ENCODE peak calls at places on chromosomes 11 and 22, in eight cellular contexts. L, W, K, O, U, H, Z and N are unnamed samples.

GRCh38 chr11:34620820-34621792 is at the start of gene EHF:
- DNase-seq in O (no peak), L (no peak), K (no peak), Z (no peak), W (no peak), H (no peak), U (no peak), N (no peak)

GRCh38 chr11:3684787-3685186 is 13.6 kb upstream of the CHRNA10 start:
- DNase-seq in W (no peak), O (peak; percentile 15), U (no peak), Z (no peak), K (no peak), L (no peak), H (no peak), N (no peak)

GRCh38 chr11:75267171-75267970 is 26.8 kb downstream of the TPBGL start:
- DNase-seq in H (no peak), L (no peak), Z (no peak), U (no peak), K (no peak), O (peak; percentile 51), W (no peak), N (no peak)

GRCh38 chr11:69518081-69518950 is 36.9 kb downstream of the LINC01488 start:
- DNase-seq in O (no peak), U (no peak), K (no peak), Z (no peak), H (no peak), L (no peak), W (no peak), N (peak; percentile 94)

GRCh38 chr11:111846640-111847039 is 24.7 kb downstream of the ALG9 start:
- DNase-seq in Z (no peak), U (no peak), W (no peak), L (no peak), H (no peak), K (no peak), O (no peak), N (peak; percentile 92)

GRCh38 chr22:49792107-49792506 is 35.6 kb downstream of the BRD1 start:
- DNase-seq in Z (no peak), U (no peak), O (no peak), K (no peak), H (no peak), W (no peak), L (no peak), N (no peak)

GRCh38 chr11:105149477-105149876 is 9.9 kb upstream of the CARD18 start:
- DNase-seq in H (no peak), W (no peak), L (no peak), K (no peak), Z (no peak), U (no peak), O (no peak), N (no peak)

GRCh38 chr11:16542353-16542752 is 186.0 kb upstream of the SOX6 start:
- DNase-seq in Z (no peak), L (no peak), U (no peak), O (no peak), H (no peak), K (no peak), W (no peak), N (no peak)

GRCh38 chr22:18000441-18001039 is 23.8 kb downstream of the MICAL3 start:
- DNase-seq in W (peak; percentile 32), L (peak; percentile 24), U (no peak), H (peak; percentile 74), Z (no peak), O (peak; percentile 27), K (no peak), N (no peak)

GRCh38 chr22:43889366-43890253 is 2.2 kb downstream of the PNPLA5 start:
- DNase-seq in Z (no peak), O (peak; percentile 13), H (peak; percentile 23), U (no peak), W (no peak), L (peak; percentile 44), K (no peak), N (peak; percentile 46)

GRCh38 chr11:121372028-121372427 is 79.5 kb downstream of the SC5D start:
- DNase-seq in O (no peak), Z (no peak), U (no peak), W (no peak), K (no peak), H (no peak), L (no peak), N (no peak)

GRCh38 chr11:40188848-40189247 is 1270.6 kb downstream of the LRRC4C start:
- DNase-seq in W (no peak), U (no peak), L (no peak), K (no peak), H (no peak), Z (peak; percentile 12), O (no peak), N (no peak)

GRCh38 chr11:124310746-124311145 is 3.0 kb downstream of the OR8D1 start:
- DNase-seq in H (no peak), Z (no peak), K (no peak), W (no peak), O (no peak), U (no peak), L (no peak), N (peak; percentile 4)

GRCh38 chr11:113519989-113520613 is 44.9 kb upstream of the DRD2 start:
- DNase-seq in H (no peak), Z (no peak), W (no peak), L (no peak), K (no peak), O (no peak), U (no peak), N (no peak)

GRCh38 chr11:125329786-125330185 is 165.2 kb downstream of the PKNOX2 start:
- DNase-seq in U (no peak), Z (no peak), K (no peak), L (no peak), H (no peak), O (no peak), W (no peak), N (no peak)

GRCh38 chr11:122788781-122789535 is 49.3 kb upstream of the CRTAM start:
- DNase-seq in H (no peak), U (no peak), O (no peak), K (no peak), Z (no peak), W (no peak), L (no peak), N (no peak)
- TF ChIP-seq CTCF in H (peak; percentile 48), U (peak; percentile 19), O (no peak), K (peak; percentile 60), Z (no peak), W (no peak), L (peak; percentile 30), N (peak; percentile 5)

DNA sequence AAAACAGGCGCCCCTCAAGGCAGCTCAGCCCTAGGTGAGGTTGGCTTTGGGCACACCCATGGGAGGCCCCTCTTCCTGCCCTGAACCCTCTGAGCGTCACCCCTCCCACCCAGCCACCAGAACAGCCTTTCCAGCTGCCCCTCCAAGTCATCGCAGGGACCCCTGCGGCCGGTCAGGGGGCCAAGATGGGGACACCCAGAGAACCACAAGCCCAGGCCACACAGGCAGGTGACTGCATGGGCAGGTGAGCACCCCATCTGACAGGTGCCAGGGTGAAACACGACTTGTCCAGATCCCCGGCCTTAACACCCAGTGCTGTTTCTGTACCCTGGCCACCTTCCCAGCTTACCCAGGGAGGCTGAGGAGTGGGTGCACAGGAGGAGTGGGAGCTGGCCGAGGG is 24.6 kb upstream of the GRAMD4 start:
- DNase-seq in H (no peak), K (no peak), L (no peak), W (no peak), O (no peak), U (no peak), Z (no peak), N (no peak)
- TF ChIP-seq USF2 in H (no peak), K (no peak), L (no peak), W (no peak), O (no peak), U (no peak), Z (no peak), N (no peak)

DNA sequence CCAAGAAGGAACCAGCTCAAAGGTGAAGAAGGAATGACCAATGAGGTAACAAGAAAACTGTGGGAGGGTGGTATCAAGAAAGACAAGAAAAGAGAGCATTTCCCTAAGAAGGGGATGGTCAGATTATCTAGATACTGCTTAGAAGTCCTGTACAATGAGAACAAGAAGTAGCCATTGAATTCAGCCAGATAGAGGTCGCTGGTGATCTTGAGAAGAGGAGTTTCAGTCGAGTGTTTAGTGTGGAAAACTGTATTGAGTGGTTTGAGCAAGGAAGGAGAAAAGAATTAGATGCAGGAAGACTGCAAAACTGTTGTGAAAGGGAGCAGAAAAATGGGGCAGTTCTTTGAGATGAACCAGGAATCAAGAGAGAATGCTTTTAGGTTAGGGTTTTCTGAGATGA is 74.6 kb upstream of the FAT3 start:
- DNase-seq in K (no peak), L (peak; percentile 13), Z (no peak), W (no peak), U (no peak), O (no peak), H (no peak), N (peak; percentile 1)
- TF ChIP-seq CTCF in K (no peak), L (no peak), Z (no peak), W (no peak), U (no peak), O (no peak), H (no peak), N (no peak)

GRCh38 chr11:130163346-130164220 is 4.0 kb downstream of the ST14 start:
- DNase-seq in K (no peak), Z (peak; percentile 55), U (no peak), L (peak; percentile 19), O (peak; percentile 61), W (no peak), H (no peak), N (no peak)

GRCh38 chr11:130164221-130164570 is 4.6 kb downstream of the ST14 start:
- DNase-seq in K (no peak), L (no peak), O (no peak), H (no peak), U (no peak), W (no peak), Z (no peak), N (no peak)

GRCh38 chr11:130168105-130168504 is 8.5 kb downstream of the ST14 start:
- DNase-seq in W (no peak), H (no peak), U (no peak), Z (no peak), O (no peak), K (no peak), L (no peak), N (peak; percentile 88)

GRCh38 chr11:130166457-130166784 is 6.8 kb downstream of the ST14 start:
- DNase-seq in K (no peak), O (peak; percentile 44), Z (peak; percentile 33), H (peak; percentile 46), L (peak; percentile 81), W (no peak), U (no peak), N (peak; percentile 99)

DNA sequence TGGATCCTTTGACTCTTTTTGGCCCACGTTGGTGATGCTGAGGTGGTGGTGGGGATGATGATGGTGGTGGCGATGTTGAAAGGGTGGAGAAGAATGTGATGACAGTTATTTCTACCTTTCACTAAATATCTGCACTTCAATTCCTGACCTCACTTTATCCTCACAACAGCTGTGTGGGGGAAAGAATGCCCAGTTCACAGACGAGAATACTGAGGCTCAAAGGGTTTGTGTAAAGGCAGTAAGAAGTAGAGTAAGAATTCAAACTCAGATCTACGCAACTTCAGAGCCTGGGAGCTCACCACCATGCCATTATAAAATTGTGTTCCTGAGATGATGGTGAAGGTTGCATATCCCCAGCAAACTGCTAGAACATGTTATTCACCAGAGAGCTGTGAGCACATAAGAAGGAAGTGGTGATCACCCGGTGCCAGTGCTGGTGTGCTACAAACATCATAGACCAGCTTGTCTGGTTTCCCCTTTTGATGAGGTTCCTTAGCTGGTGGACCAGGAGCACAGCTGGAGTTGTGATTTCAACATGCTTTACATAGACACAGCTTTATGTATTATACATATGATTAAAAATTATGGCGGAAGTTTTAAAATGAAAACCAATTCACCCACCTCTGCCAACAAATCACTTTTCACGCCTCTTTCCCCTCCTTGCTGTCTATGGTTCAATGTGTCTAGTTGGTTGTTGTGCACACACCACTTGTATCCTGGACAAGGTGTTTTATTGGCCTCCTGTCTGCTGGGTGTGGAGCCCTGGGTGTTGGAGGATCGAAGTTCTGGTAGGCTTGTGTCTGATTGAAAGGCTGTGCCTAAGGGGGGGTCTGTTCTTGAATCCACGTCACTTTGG is 6.2 kb downstream of the ST14 start:
- DNase-seq in L (no peak), Z (no peak), W (no peak), H (no peak), O (no peak), U (no peak), K (no peak), N (no peak)
- TF ChIP-seq USF2 in L (no peak), Z (no peak), W (no peak), H (no peak), O (no peak), U (no peak), K (no peak), N (no peak)